ENCODE peak calls at places on chromosomes 11 and 22, in four cellular contexts. A is A549, F is lower leg skin, C is H1. M is an unnamed sample.

GRCh38 chr22:21937821-21938070 is 14.9 kb downstream of the PPM1F start:
- DNase-seq in A (no peak), C (no peak), F (no peak), M (no peak)

GRCh38 chr11:33631749-33632091 is 68.9 kb downstream of the C11orf91 start:
- DNase-seq in C (no peak), A (no peak), F (no peak), M (no peak)

GRCh38 chr11:109940816-109941215 is 152.4 kb upstream of the ZC3H12C start:
- DNase-seq in C (no peak), F (no peak), A (peak; percentile 28), M (no peak)

GRCh38 chr22:21754523-21755128 is 19.0 kb upstream of the YPEL1 start:
- DNase-seq in F (no peak), A (no peak), C (no peak), M (peak; percentile 57)

GRCh38 chr11:116601734-116602636 is 170.8 kb downstream of the BUD13 start:
- DNase-seq in F (no peak), C (no peak), A (no peak), M (no peak)

GRCh38 chr11:105040703-105041102 is 4.4 kb downstream of the CARD16 start:
- DNase-seq in C (no peak), F (no peak), A (no peak), M (no peak)

GRCh38 chr11:123195182-123196059 is at the start of gene CLMP:
- DNase-seq in A (peak; percentile 35), C (no peak), F (no peak), M (peak; percentile 46)

GRCh38 chr22:49971232-49972162 is 10.9 kb downstream of the PIM3 start:
- DNase-seq in F (peak; percentile 77), A (peak; percentile 33), C (no peak), M (peak; percentile 84)

GRCh38 chr22:24416095-24416494 is 11.3 kb upstream of the ADORA2A start:
- DNase-seq in F (no peak), A (no peak), C (no peak), M (no peak)

GRCh38 chr11:134288486-134288885 is 12.3 kb downstream of the GLB1L3 start:
- DNase-seq in F (no peak), A (no peak), C (no peak), M (no peak)

GRCh38 chr11:108565653-108566052 is 27.9 kb downstream of the EXPH5 start:
- DNase-seq in C (no peak), F (no peak), A (no peak), M (no peak)

GRCh38 chr11:73866095-73866579 is 10.5 kb downstream of the COA4 start:
- DNase-seq in F (peak; percentile 32), C (no peak), A (no peak), M (no peak)

GRCh38 chr11:60880635-60881282 is 13.4 kb downstream of the ZP1 start:
- DNase-seq in F (no peak), C (no peak), A (no peak), M (peak; percentile 34)

GRCh38 chr11:110972640-110973039 is 260.4 kb upstream of the ARHGAP20 start:
- DNase-seq in A (no peak), F (no peak), C (no peak), M (no peak)

GRCh38 chr11:3043315-3043871 is 13.8 kb downstream of the CARS1 start:
- DNase-seq in C (no peak), A (no peak), F (no peak), M (no peak)

GRCh38 chr11:119728651-119729580 is at the start of gene NECTIN1:
- DNase-seq in C (peak; percentile 71), F (peak; percentile 78), A (peak; percentile 78), M (peak; percentile 88)

GRCh38 chr11:131690776-131691557 is 320.6 kb downstream of the NTM start:
- DNase-seq in C (no peak), A (no peak), F (no peak), M (no peak)

GRCh38 chr11:80146231-80146630 is 705.4 kb upstream of the TENM4 start:
- DNase-seq in C (no peak), F (no peak), A (no peak), M (no peak)

GRCh38 chr11:121930004-121930965 is 185.7 kb downstream of the BLID start:
- DNase-seq in F (no peak), A (no peak), C (no peak), M (no peak)

GRCh38 chr11:13486926-13487660 is 8.7 kb downstream of the PTH start:
- DNase-seq in F (no peak), A (peak; percentile 15), C (no peak), M (peak; percentile 79)

GRCh38 chr22:44680481-44680894 is 21.5 kb upstream of the PRR5 start:
- DNase-seq in A (no peak), F (no peak), C (no peak), M (no peak)

GRCh38 chr11:27557223-27557622 is 50.7 kb upstream of the LIN7C start:
- DNase-seq in C (no peak), A (no peak), F (no peak), M (no peak)

GRCh38 chr11:103024086-103024485 is 67.9 kb downstream of the DCUN1D5 start:
- DNase-seq in A (no peak), F (no peak), C (no peak), M (no peak)

GRCh38 chr22:39212721-39213376 is 31.9 kb downstream of the PDGFB start:
- DNase-seq in F (no peak), A (peak; percentile 41), C (no peak), M (no peak)

GRCh38 chr11:10906521-10906920 is 48.7 kb upstream of the ZBED5 start:
- DNase-seq in A (no peak), C (no peak), F (no peak), M (no peak)

GRCh38 chr11:84558085-84558905 is 1068.8 kb downstream of the DLG2 start:
- DNase-seq in A (peak; percentile 44), F (no peak), C (no peak), M (peak; percentile 58)

GRCh38 chr11:26704249-26704648 is 17.6 kb downstream of the SLC5A12 start:
- DNase-seq in C (no peak), A (no peak), F (no peak), M (no peak)

GRCh38 chr11:16252373-16252772 is 104.0 kb downstream of the SOX6 start:
- DNase-seq in C (no peak), A (peak; percentile 3), F (no peak), M (no peak)

GRCh38 chr11:125553357-125553756 is 15.9 kb upstream of the EI24 start:
- DNase-seq in F (no peak), C (no peak), A (no peak), M (no peak)

GRCh38 chr11:130725417-130726233 is 190.7 kb downstream of the SNX19 start:
- DNase-seq in F (no peak), C (no peak), A (no peak), M (no peak)

GRCh38 chr11:130389315-130389935 is 39.0 kb downstream of the ADAMTS8 start:
- DNase-seq in F (no peak), C (no peak), A (no peak), M (no peak)

GRCh38 chr22:48979482-48979881 is 848.2 kb downstream of the BRD1 start:
- DNase-seq in C (no peak), F (no peak), A (peak; percentile 7), M (no peak)

GRCh38 chr11:58573451-58574104 is 2.1 kb downstream of the LPXN start:
- DNase-seq in F (peak; percentile 73), A (peak; percentile 24), C (no peak), M (no peak)

GRCh38 chr11:45067966-45068365 is 78.5 kb upstream of the PRDM11 start:
- DNase-seq in F (no peak), A (no peak), C (no peak), M (no peak)

GRCh38 chr11:12691473-12691872 is 17.3 kb downstream of the TEAD1 start:
- DNase-seq in A (no peak), F (no peak), C (no peak), M (no peak)

GRCh38 chr22:47551438-47551788 is 789.0 kb downstream of the TBC1D22A start:
- DNase-seq in A (no peak), C (no peak), F (no peak), M (no peak)
- H3K4me3 ChIP-seq in A (no peak overlapping the region), C (no peak overlapping the region), F (no peak overlapping the region), M (no peak overlapping the region)

GRCh38 chr11:114153224-114153623 is 93.7 kb downstream of the ZBTB16 start:
- DNase-seq in F (no peak), A (no peak), C (no peak), M (no peak)
- TF ChIP-seq POLR2A in F (no peak), A (no peak), C (no peak), M (no peak)

GRCh38 chr22:35606916-35607315 is 10.2 kb downstream of the MB start:
- DNase-seq in F (no peak), C (no peak), A (no peak), M (no peak)
- H3K4me3 ChIP-seq in F (no peak overlapping the region), C (no peak overlapping the region), A (no peak overlapping the region), M (no peak overlapping the region)

GRCh38 chr22:42856865-42857704 is at the start of gene ARFGAP3:
- DNase-seq in A (peak; percentile 72), C (peak; percentile 66), F (peak; percentile 86), M (peak; percentile 94)
- TF ChIP-seq POLR2A in A (peak; percentile 49), C (no peak), F (no peak), M (peak; percentile 76)

GRCh38 chr11:99925968-99926367 is 761.1 kb upstream of the ARHGAP42 start:
- DNase-seq in F (no peak), C (peak; percentile 1), A (no peak), M (no peak)
- H3K4me3 ChIP-seq in F (no peak overlapping the region), C (no peak overlapping the region), A (no peak overlapping the region), M (no peak overlapping the region)

DNA sequence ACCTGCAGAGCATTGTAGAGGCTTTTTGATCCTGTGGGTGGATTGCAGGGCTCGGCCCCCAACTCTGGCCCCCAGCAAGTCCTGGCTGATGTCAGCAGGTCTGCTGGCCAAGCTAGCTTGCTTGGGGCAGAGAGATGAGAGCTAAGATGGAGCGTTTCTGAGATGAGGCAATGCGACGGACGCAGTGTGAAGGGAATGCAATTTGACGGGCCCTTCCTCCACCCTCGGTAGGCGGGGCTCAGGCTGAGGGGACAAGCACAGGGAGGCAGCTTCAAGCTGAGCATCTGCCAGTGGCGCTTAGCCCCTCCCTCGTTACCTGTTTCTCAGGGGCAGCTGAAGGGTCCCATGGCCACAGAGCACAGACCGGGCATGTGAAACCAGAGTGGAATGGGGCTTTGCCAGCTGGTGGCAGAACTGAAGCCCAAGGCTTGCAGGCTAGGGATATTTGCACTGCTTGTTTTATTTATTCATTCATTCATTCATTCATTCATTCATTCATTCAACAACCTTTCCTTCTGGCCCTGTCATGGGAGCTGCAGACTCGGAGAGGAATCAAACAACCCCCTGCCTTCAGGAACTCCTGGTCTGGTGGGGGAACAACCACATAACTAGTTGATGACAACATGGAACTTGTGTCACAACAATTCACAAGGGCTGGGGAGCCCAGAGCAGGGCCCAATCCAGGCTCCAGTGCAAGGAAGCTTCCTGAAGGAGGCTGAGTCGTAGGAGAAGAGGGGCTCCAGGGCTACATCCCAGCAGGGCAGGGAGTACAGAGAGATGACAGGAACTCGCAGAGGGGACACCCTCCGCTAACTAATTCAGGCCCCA is 66.8 kb downstream of the THAP12 start:
- DNase-seq in A (no peak), C (peak; percentile 25), F (no peak), M (no peak)
- TF ChIP-seq POLR2A in A (no peak), C (no peak), F (no peak), M (no peak)

GRCh38 chr11:112297248-112297866 is 36.7 kb upstream of the PLET1 start:
- DNase-seq in C (no peak), F (no peak), A (no peak), M (no peak)
- H3K4me3 ChIP-seq in C (no peak overlapping the region), F (no peak overlapping the region), A (no peak overlapping the region), M (no peak overlapping the region)